ENCODE peak calls at places on chromosome 7, in four cellular contexts. F is A549, X is testis, O is stomach. U is an unnamed sample.

GRCh38 chr7:21318190-21318915 is 109.5 kb upstream of the SP4 start:
- DNase-seq in F (no peak), X (no peak), O (no peak), U (no peak)

GRCh38 chr7:94907420-94908203 is at the start of gene PPP1R9A:
- DNase-seq in F (peak), X (peak), O (peak), U (no peak)

GRCh38 chr7:116691664-116692063 is 19.7 kb downstream of the MET start:
- DNase-seq in F (peak), X (no peak), O (no peak), U (no peak)

GRCh38 chr7:55965805-55966421 is 1.5 kb downstream of the NIPSNAP2 start:
- DNase-seq in F (no peak), X (peak), O (no peak), U (no peak)

GRCh38 chr7:141928147-141928894 is 12.1 kb downstream of the OR9A4 start:
- DNase-seq in F (no peak), X (no peak), O (no peak), U (no peak)

GRCh38 chr7:135998081-135998480 is 20.9 kb upstream of the MTPN start:
- DNase-seq in F (no peak), X (no peak), O (no peak), U (no peak)

GRCh38 chr7:10412426-10413019 is 561.1 kb upstream of the PHF14 start:
- DNase-seq in F (peak), X (peak), O (no peak), U (no peak)

GRCh38 chr7:121561717-121562116 is 165.6 kb upstream of the FAM3C start:
- DNase-seq in F (no peak), X (no peak), O (no peak), U (no peak)

GRCh38 chr7:24896031-24896433 is 83.9 kb downstream of the OSBPL3 start:
- DNase-seq in F (no peak), X (no peak), O (no peak), U (no peak)

GRCh38 chr7:105796365-105796764 is 80.0 kb downstream of the ATXN7L1 start:
- DNase-seq in F (no peak), X (no peak), O (no peak), U (no peak)

GRCh38 chr7:39838326-39838725 is 111.7 kb upstream of the CDK13 start:
- DNase-seq in F (no peak), X (no peak), O (no peak), U (no peak)

GRCh38 chr7:142709921-142710320 is 39.4 kb upstream of the PRSS1 start:
- DNase-seq in F (no peak), X (no peak), O (no peak), U (no peak)

GRCh38 chr7:138004936-138005335 is 3.0 kb upstream of the CREB3L2 start:
- DNase-seq in F (no peak), X (no peak), O (no peak), U (no peak)

GRCh38 chr7:45647426-45647825 is 73.3 kb downstream of the ADCY1 start:
- DNase-seq in F (no peak), X (no peak), O (no peak), U (no peak)

GRCh38 chr7:33639552-33640197 is 265.7 kb upstream of the BMPER start:
- DNase-seq in F (no peak), X (no peak), O (no peak), U (no peak)

GRCh38 chr7:96282835-96283234 is 39.1 kb downstream of the SLC25A13 start:
- DNase-seq in F (no peak), X (no peak), O (no peak), U (no peak)

GRCh38 chr7:158856883-158857668 is 718 bp downstream of the DYNC2I1 start:
- DNase-seq in F (no peak), X (no peak), O (no peak), U (no peak)

DNA sequence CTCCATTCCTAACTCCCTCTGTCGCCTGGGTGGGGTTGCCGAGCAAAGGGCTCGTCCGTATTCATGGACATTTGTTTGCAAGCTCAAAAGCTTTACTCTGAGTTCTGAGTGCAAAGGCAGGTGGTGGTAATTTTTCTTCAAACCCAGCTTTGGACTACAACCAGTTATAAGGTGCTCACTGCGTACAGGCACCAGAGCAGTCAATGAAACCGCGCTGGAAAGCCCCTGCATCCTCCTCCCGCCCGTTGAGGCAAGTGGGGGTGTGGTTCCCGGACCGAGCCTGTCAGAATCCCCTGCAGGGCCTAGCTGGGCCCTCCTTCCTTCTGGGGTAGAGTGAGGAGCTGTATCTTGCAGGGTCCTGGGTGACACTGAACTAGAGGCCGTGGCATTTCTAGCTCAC is 22.3 kb downstream of the AMZ1 start:
- DNase-seq in F (no peak), X (no peak), O (no peak), U (no peak)
- TF ChIP-seq POLR2A in F (no peak), X (no peak), O (no peak), U (no peak)

GRCh38 chr7:156050636-156051569 is 238.6 kb upstream of the SHH start:
- DNase-seq in F (no peak), X (no peak), O (no peak), U (no peak)

GRCh38 chr7:156043435-156044123 is 231.3 kb upstream of the SHH start:
- DNase-seq in F (no peak), X (no peak), O (no peak), U (no peak)

GRCh38 chr7:156041398-156041797 is 229.1 kb upstream of the SHH start:
- DNase-seq in F (no peak), X (no peak), O (no peak), U (no peak)

GRCh38 chr7:156049366-156049765 is 237.1 kb upstream of the SHH start:
- DNase-seq in F (no peak), X (no peak), O (no peak), U (no peak)

GRCh38 chr7:156046031-156046560 is 233.8 kb upstream of the SHH start:
- DNase-seq in F (no peak), X (no peak), O (no peak), U (no peak)
- TF ChIP-seq POLR2A in F (no peak), X (no peak), O (no peak), U (no peak)

DNA sequence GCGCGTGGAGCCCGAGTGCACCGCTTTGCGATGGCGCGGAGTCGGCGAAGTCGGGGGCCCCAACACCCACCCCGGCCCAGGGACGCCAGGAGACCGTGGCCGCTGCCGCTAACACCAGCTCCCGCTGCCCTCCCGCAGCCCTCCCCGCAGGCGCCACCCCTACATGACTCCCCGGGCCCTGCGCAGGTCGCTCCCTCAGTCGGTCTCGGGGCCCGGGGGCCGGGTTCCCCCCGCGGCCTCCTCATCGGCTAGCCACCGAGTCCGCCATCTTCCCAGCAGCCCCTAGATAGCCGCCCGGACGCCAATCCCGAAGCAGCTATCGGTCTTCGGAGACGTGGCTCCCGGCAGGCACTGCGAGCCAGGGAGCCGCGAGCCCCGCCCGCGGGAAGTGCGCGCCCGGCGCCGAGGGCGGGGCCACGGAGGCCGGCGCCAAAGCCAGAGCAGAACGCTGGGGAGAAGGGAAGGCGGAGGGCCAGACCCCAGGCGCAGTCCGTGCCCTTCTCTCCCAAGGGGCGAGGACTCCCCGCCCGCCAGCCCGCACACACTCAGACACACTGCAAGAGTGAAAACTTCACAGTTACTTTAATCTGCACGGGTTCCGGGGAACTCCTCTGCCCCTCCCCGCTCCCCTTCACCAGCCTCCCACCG is at the start of gene FASTK:
- DNase-seq in F (peak), X (peak), O (peak), U (no peak)
- TF ChIP-seq POLR2A in F (peak), X (no peak), O (peak), U (peak)

GRCh38 chr7:100093498-100093897 is 4.7 kb downstream of the COPS6 start:
- DNase-seq in F (no peak), X (no peak), O (no peak), U (no peak)

GRCh38 chr7:100090527-100091410 is 2.0 kb downstream of the COPS6 start:
- DNase-seq in F (no peak), X (no peak), O (no peak), U (no peak)

GRCh38 chr7:100093054-100093453 is 4.3 kb downstream of the COPS6 start:
- DNase-seq in F (no peak), X (peak), O (no peak), U (no peak)

GRCh38 chr7:100089458-100090201 is 861 bp downstream of the COPS6 start:
- DNase-seq in F (no peak), X (no peak), O (no peak), U (no peak)

GRCh38 chr7:100091411-100092181 is 2.8 kb downstream of the COPS6 start:
- DNase-seq in F (peak), X (no peak), O (no peak), U (no peak)
- TF ChIP-seq POLR2A in F (no peak), X (no peak), O (no peak), U (no peak)

DNA sequence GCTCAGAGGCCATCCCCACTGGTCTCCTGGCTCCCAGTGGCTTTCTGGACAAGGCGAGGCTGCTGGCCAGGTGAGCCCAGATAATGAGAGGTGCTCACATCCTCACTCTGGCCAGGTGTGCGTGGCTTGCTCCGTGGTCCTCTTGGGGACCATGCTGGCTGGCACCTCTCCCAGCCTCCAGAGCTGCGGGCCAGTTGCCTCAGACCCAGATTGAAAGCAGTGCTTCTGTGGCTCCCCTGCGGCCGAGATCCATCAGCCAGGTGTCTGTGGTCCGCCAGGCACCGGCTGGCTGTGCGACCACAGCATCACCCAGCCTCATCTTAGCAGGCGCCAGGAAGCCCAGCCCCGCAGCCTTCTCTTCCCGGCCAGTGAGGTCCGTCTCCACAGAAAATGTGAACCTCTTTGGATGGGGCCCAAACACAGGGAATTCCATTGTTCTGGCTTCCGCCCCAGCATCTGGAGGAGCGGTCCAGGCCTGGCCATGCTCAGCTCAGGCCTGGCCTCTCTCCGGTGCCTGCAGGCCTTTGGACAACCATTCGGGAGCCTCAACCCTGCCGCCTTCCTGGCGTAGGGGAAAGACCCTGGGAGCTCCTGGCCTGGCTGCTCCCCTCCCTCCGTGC is 5.2 kb upstream of the TTYH3 start:
- DNase-seq in F (no peak), X (peak), O (no peak), U (no peak)
- TF ChIP-seq POLR2A in F (no peak), X (no peak), O (no peak), U (no peak)

U was measured in vagina.